ENCODE peak calls at places on chromosomes 2 and 18, in four cellular contexts. B, W, O and S are unnamed samples.

GRCh38 chr2:133801956-133802355 is 233.7 kb upstream of the NCKAP5 start:
- DNase-seq in B (no peak), W (no peak), O (no peak), S (no peak)

GRCh38 chr18:55173291-55173690 is 214.0 kb upstream of the CCDC68 start:
- DNase-seq in B (no peak), W (no peak), O (no peak), S (no peak)

GRCh38 chr18:49645836-49646235 is 84.0 kb downstream of the LIPG start:
- DNase-seq in B (no peak), W (no peak), O (no peak), S (no peak)

GRCh38 chr18:70931942-70932814 is 643.3 kb downstream of the SOCS6 start:
- DNase-seq in B (no peak), W (peak; percentile 3), O (no peak), S (no peak)

GRCh38 chr2:25431604-25432003 is 89.9 kb upstream of the DNMT3A start:
- DNase-seq in B (no peak), W (no peak), O (no peak), S (no peak)

GRCh38 chr2:50953021-50953420 is 78.9 kb downstream of the NRXN1 start:
- DNase-seq in B (no peak), W (peak; percentile 1), O (no peak), S (no peak)

GRCh38 chr18:50218432-50219197 is 23.7 kb upstream of the MYO5B start:
- DNase-seq in B (peak; percentile 21), W (peak; percentile 45), O (peak; percentile 60), S (no peak)

GRCh38 chr2:126849486-126849885 is 49.2 kb upstream of the TEX51 start:
- DNase-seq in B (no peak), W (no peak), O (no peak), S (no peak)

GRCh38 chr18:4068552-4069158 is 386.5 kb downstream of the DLGAP1 start:
- DNase-seq in B (peak; percentile 25), W (peak; percentile 34), O (peak; percentile 73), S (peak; percentile 32)

GRCh38 chr18:23972416-23972815 is 42.1 kb upstream of the TTC39C start:
- DNase-seq in B (peak; percentile 39), W (no peak), O (no peak), S (no peak)

GRCh38 chr2:78418041-78418440 is 607.5 kb upstream of the REG3G start:
- DNase-seq in B (no peak), W (no peak), O (no peak), S (no peak)

DNA sequence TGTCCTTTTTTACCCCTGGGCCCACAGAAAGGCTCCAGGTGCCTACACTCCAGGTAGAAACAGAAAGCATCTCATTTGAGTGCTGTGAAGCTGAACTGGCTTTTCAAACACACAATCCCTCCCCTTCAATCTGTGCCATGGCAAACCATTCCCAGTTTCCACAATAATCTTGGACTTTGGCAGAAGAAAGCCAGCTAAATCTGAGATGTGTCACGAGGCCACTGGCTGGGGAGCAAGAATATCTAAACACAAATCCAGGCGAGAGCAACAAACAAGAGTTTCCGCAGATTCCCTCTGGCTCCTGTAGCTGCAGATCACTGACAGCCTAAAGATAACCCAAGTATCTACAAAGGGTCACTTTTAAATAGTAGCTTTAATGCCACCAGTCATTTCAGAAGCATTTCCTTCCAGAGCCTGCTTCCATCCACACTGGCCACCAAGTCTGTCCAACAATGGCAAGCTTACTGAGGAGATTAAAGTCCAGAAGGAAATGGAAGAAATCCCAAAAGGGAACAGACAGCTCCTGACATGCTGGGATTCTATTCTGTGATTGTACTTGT is 86.9 kb downstream of the ACVR1 start:
- DNase-seq in B (no peak), W (no peak), O (no peak), S (no peak)
- H3K4me1 ChIP-seq in B (no peaks in the 10 kb centered on the region), W (peaks cover 22% of the 10 kb centered on the region), O (no peaks in the 10 kb centered on the region), S (no peaks in the 10 kb centered on the region)

GRCh38 chr2:127865926-127866325 is 8.0 kb upstream of the POLR2D start:
- DNase-seq in B (no peak), W (no peak), O (no peak), S (no peak)

GRCh38 chr2:127862228-127862627 is 4.3 kb upstream of the POLR2D start:
- DNase-seq in B (no peak), W (no peak), O (no peak), S (no peak)

GRCh38 chr2:127859712-127860085 is 1.7 kb upstream of the POLR2D start:
- DNase-seq in B (no peak), W (peak; percentile 54), O (peak; percentile 85), S (peak; percentile 47)

DNA sequence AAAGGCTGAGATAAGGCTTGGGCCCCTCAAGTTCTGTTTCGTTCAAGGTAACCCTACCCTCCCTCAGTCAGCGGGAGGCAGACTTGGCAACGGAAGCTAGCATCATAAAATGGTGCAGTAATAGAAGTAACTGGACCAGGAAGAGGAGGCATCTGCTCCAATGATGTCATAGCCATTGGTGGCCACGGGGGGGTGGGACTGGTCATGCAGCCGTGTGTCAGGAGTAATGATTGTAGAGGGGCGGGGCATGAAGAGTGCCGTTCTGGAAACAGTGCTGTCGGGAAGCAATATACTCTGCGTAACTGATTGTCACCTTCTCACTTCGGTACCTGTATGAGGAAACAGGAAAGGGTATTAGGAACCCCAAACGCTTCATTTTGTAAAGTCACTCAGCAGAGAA is 6.9 kb upstream of the POLR2D start:
- DNase-seq in B (no peak), W (no peak), O (no peak), S (no peak)
- TF ChIP-seq SUZ12 in B (no peak), W (no peak), O (no peak), S (no peak)

GRCh38 chr2:240558229-240558885 is 569 bp upstream of the ANKMY1 start:
- DNase-seq in B (no peak), W (no peak), O (no peak), S (no peak)
- H3K4me1 ChIP-seq in B (peaks cover 28% of the 10 kb centered on the region), W (peaks cover 45% of the 10 kb centered on the region), O (peaks cover 7% of the 10 kb centered on the region), S (peaks cover 2% of the 10 kb centered on the region)

GRCh38 chr18:62606106-62606505 is 83.3 kb downstream of the ZCCHC2 start:
- DNase-seq in B (no peak), W (no peak), O (no peak), S (no peak)
- TF ChIP-seq SUZ12 in B (no peak), W (no peak), O (no peak), S (no peak)

GRCh38 chr2:109243526-109244425 is 114.8 kb downstream of the SH3RF3 start:
- DNase-seq in B (no peak), W (no peak), O (no peak), S (no peak)
- H3K4me1 ChIP-seq in B (no peaks in the 10 kb centered on the region), W (no peaks in the 10 kb centered on the region), O (no peaks in the 10 kb centered on the region), S (no peaks in the 10 kb centered on the region)

GRCh38 chr2:102449370-102449974 is 23.6 kb upstream of the SLC9A4 start:
- DNase-seq in B (no peak), W (peak; percentile 23), O (peak; percentile 62), S (peak; percentile 35)
- TF ChIP-seq SUZ12 in B (no peak), W (no peak), O (no peak), S (no peak)

DNA sequence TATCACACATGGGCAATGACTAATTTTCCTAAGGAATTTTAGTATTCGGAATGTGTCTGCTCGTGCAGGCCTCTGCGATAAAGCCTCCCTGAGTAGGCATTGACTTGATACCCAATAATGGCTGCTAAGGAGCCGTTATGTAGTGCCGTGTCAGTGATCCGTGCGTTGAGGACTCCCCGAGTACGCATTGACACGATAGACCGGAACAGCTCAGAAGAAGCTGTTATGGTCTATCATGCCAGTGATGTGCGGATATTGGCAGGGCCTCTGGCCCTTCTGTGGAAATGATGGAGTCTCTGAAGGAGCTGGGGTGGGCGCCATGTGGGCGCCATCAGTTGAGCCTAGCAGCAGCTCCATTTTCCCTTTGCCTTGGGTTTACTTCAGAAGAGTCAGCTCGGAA is 29.1 kb downstream of the ZEB2 start:
- DNase-seq in B (no peak), W (no peak), O (no peak), S (no peak)
- H3K4me1 ChIP-seq in B (no peaks in the 10 kb centered on the region), W (no peaks in the 10 kb centered on the region), O (no peaks in the 10 kb centered on the region), S (no peaks in the 10 kb centered on the region)